ENCODE peak calls at places on chromosomes 11 and 22, in ten cellular contexts. P is Peyer's patch, S is uterus, V is adrenal gland, I is body of pancreas, J is ascending aorta, X is left ventricle myocardium inferior, U is PC-3, R is A549, H is caudate nucleus. O is an unnamed sample.

GRCh38 chr11:89235121-89235520 is 57.4 kb downstream of the TYR start:
- DNase-seq in P (no peak), S (no peak), V (no peak), I (no peak), J (no peak), X (no peak), U (no peak), R (no peak), H (no peak), O (no peak)

GRCh38 chr11:64621283-64622019 is 30.4 kb downstream of the SLC22A12 start:
- DNase-seq in P (no peak), S (no peak), V (no peak), I (no peak), J (no peak), X (no peak), U (no peak), R (no peak), H (no peak), O (no peak)

GRCh38 chr22:42959472-42960145 is 55.3 kb downstream of the PACSIN2 start:
- DNase-seq in P (peak; percentile 77), S (no peak), V (peak; percentile 76), I (peak; percentile 87), J (peak; percentile 85), X (peak; percentile 55), U (no peak), R (peak; percentile 43), H (no peak), O (no peak)

GRCh38 chr11:59263225-59263894 is 50.6 kb upstream of the MPEG1 start:
- DNase-seq in P (peak; percentile 76), S (no peak), V (no peak), I (peak; percentile 68), J (no peak), X (no peak), U (peak; percentile 50), R (no peak), H (no peak), O (no peak)

GRCh38 chr11:84965484-84965883 is 661.7 kb downstream of the DLG2 start:
- DNase-seq in P (no peak), S (no peak), V (no peak), I (no peak), J (no peak), X (no peak), U (no peak), R (no peak), H (no peak), O (no peak)

GRCh38 chr11:8785457-8785856 is 102.9 kb downstream of the RPL27A start:
- DNase-seq in P (no peak), S (no peak), V (no peak), I (no peak), J (peak; percentile 33), X (no peak), U (no peak), R (no peak), H (no peak), O (no peak)

GRCh38 chr11:28713850-28714249 is 605.7 kb downstream of the METTL15 start:
- DNase-seq in P (no peak), S (no peak), V (no peak), I (no peak), J (no peak), X (no peak), U (peak; percentile 57), R (no peak), H (no peak), O (no peak)

GRCh38 chr11:117384045-117384444 is 56.4 kb downstream of the CEP164 start:
- DNase-seq in P (no peak), S (no peak), V (no peak), I (no peak), J (no peak), X (no peak), U (peak; percentile 95), R (peak; percentile 31), H (no peak), O (no peak)

GRCh38 chr11:116164843-116165242 is 607.9 kb downstream of the BUD13 start:
- DNase-seq in P (no peak), S (no peak), V (no peak), I (no peak), J (no peak), X (no peak), U (no peak), R (no peak), H (no peak), O (no peak)

GRCh38 chr22:25966448-25966913 is 202.8 kb upstream of the SEZ6L start:
- DNase-seq in P (no peak), S (no peak), V (no peak), I (no peak), J (no peak), X (no peak), U (no peak), R (no peak), H (no peak), O (no peak)

GRCh38 chr11:65468874-65469333 is 29.9 kb upstream of the MALAT1 start:
- DNase-seq in P (peak; percentile 94), S (no peak), V (peak; percentile 76), I (peak; percentile 95), J (peak; percentile 76), X (peak; percentile 54), U (peak; percentile 96), R (peak; percentile 58), H (no peak), O (no peak)

GRCh38 chr11:130313383-130314183 is 1.1 kb downstream of the ZBTB44 start:
- DNase-seq in P (no peak), S (no peak), V (no peak), I (no peak), J (no peak), X (no peak), U (peak; percentile 34), R (no peak), H (no peak), O (no peak)

GRCh38 chr22:30877662-30878515 is 90.7 kb downstream of the MORC2 start:
- DNase-seq in P (no peak), S (no peak), V (no peak), I (no peak), J (no peak), X (no peak), U (peak; percentile 22), R (no peak), H (no peak), O (no peak)

GRCh38 chr22:34055525-34056200 is 135.4 kb upstream of the LARGE1 start:
- DNase-seq in P (no peak), S (no peak), V (no peak), I (peak; percentile 7), J (no peak), X (no peak), U (no peak), R (peak; percentile 7), H (no peak), O (no peak)

GRCh38 chr11:72069787-72070251 is 10.5 kb downstream of the NUMA1 start:
- DNase-seq in P (peak; percentile 87), S (peak; percentile 80), V (peak; percentile 92), I (peak; percentile 86), J (peak; percentile 95), X (peak; percentile 79), U (peak; percentile 90), R (peak; percentile 59), H (no peak), O (peak; percentile 85)

GRCh38 chr11:72067676-72068075 is 12.7 kb downstream of the NUMA1 start:
- DNase-seq in P (no peak), S (no peak), V (no peak), I (no peak), J (no peak), X (no peak), U (no peak), R (no peak), H (no peak), O (no peak)

GRCh38 chr11:72066855-72067254 is 13.5 kb downstream of the NUMA1 start:
- DNase-seq in P (no peak), S (no peak), V (no peak), I (no peak), J (peak; percentile 8), X (no peak), U (no peak), R (no peak), H (no peak), O (no peak)

GRCh38 chr11:72069200-72069599 is 11.1 kb downstream of the NUMA1 start:
- DNase-seq in P (no peak), S (no peak), V (no peak), I (no peak), J (peak; percentile 54), X (no peak), U (no peak), R (no peak), H (no peak), O (no peak)

GRCh38 chr11:72067266-72067665 is 13.1 kb downstream of the NUMA1 start:
- DNase-seq in P (no peak), S (no peak), V (no peak), I (no peak), J (no peak), X (no peak), U (no peak), R (no peak), H (no peak), O (no peak)
- H3K27ac ChIP-seq in P (no peak overlapping the region), S (peak overlapping the region; percentile 82), V (no peak overlapping the region), I (no peak overlapping the region), J (peak overlapping the region; percentile 87), X (peak overlapping the region; percentile 29), U (no peak overlapping the region), R (no peak overlapping the region), H (peak overlapping the region; percentile 60), O (peak overlapping the region; percentile 11)

GRCh38 chr11:128610765-128611617 is 23.6 kb upstream of the ETS1 start:
- DNase-seq in P (peak; percentile 91), S (no peak), V (no peak), I (no peak), J (no peak), X (no peak), U (no peak), R (no peak), H (no peak), O (no peak)
- H3K27ac ChIP-seq in P (peak overlapping the region; percentile 31), S (peak overlapping the region; percentile 68), V (no peak overlapping the region), I (no peak overlapping the region), J (no peak overlapping the region), X (peak overlapping the region; percentile 72), U (no peak overlapping the region), R (no peak overlapping the region), H (no peak overlapping the region), O (no peak overlapping the region)

DNA sequence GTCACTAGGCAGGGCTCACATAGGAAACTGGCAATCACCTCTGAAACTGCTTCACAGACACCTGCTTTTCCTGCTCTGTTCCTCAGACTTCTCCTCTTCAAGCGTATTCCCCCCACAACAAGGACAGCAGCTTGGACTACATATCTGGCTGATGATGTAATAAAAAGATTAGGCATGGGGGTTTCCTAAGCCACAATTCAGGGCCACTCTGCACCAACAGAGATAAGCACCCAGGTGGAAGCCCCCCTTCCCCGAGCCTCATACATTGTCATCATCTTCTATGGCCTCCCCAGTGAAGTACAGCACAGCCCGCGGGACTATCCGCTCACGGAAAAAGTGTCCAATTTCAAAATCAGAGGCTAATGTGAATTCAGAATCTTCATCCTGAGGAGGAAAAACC is 25.0 kb upstream of the PHLDA2 start:
- DNase-seq in P (no peak), S (no peak), V (no peak), I (no peak), J (no peak), X (no peak), U (no peak), R (no peak), H (no peak), O (no peak)
- H3K27ac ChIP-seq in P (no peak overlapping the region), S (no peak overlapping the region), V (no peak overlapping the region), I (no peak overlapping the region), J (no peak overlapping the region), X (no peak overlapping the region), U (no peak overlapping the region), R (no peak overlapping the region), H (no peak overlapping the region), O (no peak overlapping the region)

DNA sequence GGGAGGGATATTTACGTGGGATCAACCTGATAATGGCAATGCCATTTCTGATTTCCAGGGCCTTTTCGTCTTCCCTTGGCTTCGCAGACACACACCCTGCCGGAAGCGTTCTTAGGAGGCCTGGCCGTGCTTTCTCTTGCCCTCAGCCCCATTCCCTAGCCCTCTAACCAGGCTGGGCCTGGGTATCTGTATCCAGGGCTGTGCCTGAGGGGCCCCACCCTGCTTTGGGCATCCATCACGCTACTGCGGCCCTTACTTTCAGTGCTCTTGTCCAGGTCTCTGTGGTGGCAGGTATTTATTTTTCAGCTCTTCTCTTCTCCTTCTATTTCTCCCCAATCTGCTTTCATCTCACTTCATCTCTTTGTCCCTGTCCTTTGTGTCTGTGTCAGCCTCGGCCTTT is 105.0 kb downstream of the ZBTB16 start:
- DNase-seq in P (no peak), S (no peak), V (no peak), I (no peak), J (no peak), X (no peak), U (no peak), R (no peak), H (no peak), O (no peak)
- H3K27ac ChIP-seq in P (peak overlapping the region; percentile 95), S (peak overlapping the region; percentile 100), V (peak overlapping the region; percentile 95), I (peak overlapping the region; percentile 92), J (peak overlapping the region; percentile 92), X (peak overlapping the region; percentile 100), U (no peak overlapping the region), R (no peak overlapping the region), H (peak overlapping the region; percentile 98), O (peak overlapping the region; percentile 97)

O was measured in thoracic aorta.